ENCODE peak calls at places on chromosomes 2 and 18, in six cellular contexts. Y is left ventricle myocardium inferior, O is omental fat pad, X is fibroblast of mammary gland, T is astrocyte, C is RWPE2. N is an unnamed sample.
A peak's percentile ranks its signal among the peaks of the same experiment; 100 is the strongest.

GRCh38 chr2:156818944-156819343 is 382.8 kb downstream of the GPD2 start:
- DNase-seq in X (peak; percentile 84), T (no peak), Y (no peak), O (no peak), C (no peak), N (no peak)

GRCh38 chr2:50658883-50659282 is 373.0 kb downstream of the NRXN1 start:
- DNase-seq in Y (no peak), C (peak; percentile 32), O (no peak), T (no peak), X (no peak), N (no peak)

GRCh38 chr18:73850782-73851181 is 296.9 kb downstream of the FBXO15 start:
- DNase-seq in O (no peak), C (no peak), Y (no peak), X (no peak), T (no peak), N (no peak)

GRCh38 chr2:105961599-105962146 is 217.0 kb downstream of the NCK2 start:
- DNase-seq in O (no peak), T (no peak), X (no peak), C (no peak), Y (no peak), N (no peak)

GRCh38 chr2:197804758-197805597 is 585 bp downstream of the PLCL1 start:
- DNase-seq in T (no peak), X (no peak), O (peak; percentile 22), Y (peak; percentile 22), C (peak; percentile 45), N (peak; percentile 76)

GRCh38 chr2:237201461-237202287 is 116.0 kb downstream of the COPS8 start:
- DNase-seq in X (peak; percentile 99), O (no peak), Y (no peak), T (peak; percentile 98), C (no peak), N (no peak)

GRCh38 chr2:169139993-169140767 is 70.8 kb downstream of the DHRS9 start:
- DNase-seq in C (no peak), Y (no peak), X (no peak), T (no peak), O (no peak), N (no peak)

GRCh38 chr2:200702646-200703118 is 109.0 kb upstream of the BZW1 start:
- DNase-seq in T (no peak), O (no peak), C (no peak), Y (no peak), X (no peak), N (no peak)

GRCh38 chr18:79393181-79393598 is 2.5 kb upstream of the NFATC1 start:
- DNase-seq in C (peak; percentile 31), O (no peak), Y (no peak), T (no peak), X (no peak), N (no peak)

GRCh38 chr18:58662118-58662517 is 9.1 kb upstream of the MALT1 start:
- DNase-seq in O (no peak), Y (no peak), X (no peak), T (no peak), C (no peak), N (no peak)

GRCh38 chr2:235005603-235006259 is 53.9 kb downstream of the SH3BP4 start:
- DNase-seq in C (no peak), O (no peak), Y (peak; percentile 59), X (no peak), T (no peak), N (no peak)

GRCh38 chr18:31487251-31488015 is 10.5 kb upstream of the DSG2 start:
- DNase-seq in T (peak; percentile 97), C (peak; percentile 84), X (peak; percentile 92), O (no peak), Y (no peak), N (no peak)

GRCh38 chr2:217632036-217632435 is 370.8 kb downstream of the TNS1 start:
- DNase-seq in C (no peak), X (no peak), T (no peak), Y (peak; percentile 53), O (no peak), N (no peak)

DNA sequence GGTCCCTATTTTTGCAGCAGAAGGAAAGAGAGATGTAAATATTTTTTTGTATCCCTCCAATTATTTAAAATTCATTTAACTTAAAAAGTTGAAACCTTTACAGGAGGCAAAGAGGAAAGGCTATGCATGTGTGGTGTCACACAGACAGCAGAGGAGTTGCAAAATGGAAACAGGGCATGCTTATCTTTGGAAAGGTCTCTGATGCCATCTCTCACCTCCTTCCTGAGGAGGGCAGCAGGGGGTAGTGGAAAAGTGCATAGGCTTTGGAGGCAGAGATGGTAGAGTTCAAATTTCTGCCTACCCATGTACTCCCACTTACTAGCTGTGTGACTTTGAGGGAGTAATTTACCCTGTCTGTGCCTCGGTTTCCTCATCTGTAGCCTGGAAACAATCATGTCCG is 99.6 kb upstream of the MCFD2 start:
- DNase-seq in O (no peak), C (no peak), T (no peak), X (no peak), Y (no peak), N (no peak)
- TF ChIP-seq CTCF in O (no peak), C (peak; percentile 21), T (no peak), X (peak; percentile 35), Y (no peak), N (no peak)

DNA sequence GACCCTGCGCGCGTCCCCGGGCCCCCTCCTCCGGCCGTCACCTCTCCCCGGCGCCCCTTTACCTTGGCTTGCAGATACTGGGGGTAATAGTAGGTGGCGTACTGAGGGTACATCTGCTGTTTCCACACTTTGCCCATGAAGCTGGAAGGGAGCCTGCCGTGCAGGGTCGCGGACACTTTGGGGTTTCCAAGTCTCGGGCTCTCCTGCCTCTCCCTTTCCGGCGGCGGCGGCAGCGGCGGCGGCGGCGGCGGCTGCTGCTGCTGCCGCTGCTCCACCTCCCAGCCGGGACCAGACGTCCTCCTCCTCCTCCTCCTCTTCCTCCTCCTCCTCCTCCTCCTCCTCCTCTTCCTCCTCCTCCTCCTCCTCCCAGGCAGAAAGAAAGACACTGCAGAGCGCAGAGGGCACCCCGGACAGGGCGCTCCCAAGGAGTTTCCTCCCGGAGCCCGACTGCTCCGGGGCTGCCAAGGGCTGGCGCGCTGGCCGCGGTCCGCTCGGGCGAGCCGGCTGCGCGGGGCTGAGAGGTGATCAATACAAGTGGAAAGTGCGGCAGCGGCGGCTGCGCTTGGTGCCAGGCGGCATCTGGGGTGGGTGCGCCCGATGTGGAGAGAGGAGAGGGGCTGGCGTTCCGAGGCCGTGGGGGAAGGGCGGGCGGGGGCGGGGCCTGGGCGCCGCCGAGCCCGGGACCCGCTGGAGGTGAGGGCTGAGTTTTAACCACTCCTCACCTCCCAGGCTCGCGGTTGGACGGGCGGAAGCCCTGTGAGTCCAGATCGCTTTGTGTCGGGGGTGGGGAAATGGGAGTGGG is at the start of gene RBMS1:
- DNase-seq in C (peak; percentile 67), Y (peak; percentile 66), T (peak; percentile 46), X (peak; percentile 44), O (peak; percentile 47), N (peak; percentile 80)
- TF ChIP-seq CTCF in C (no peak), Y (no peak), T (no peak), X (no peak), O (no peak), N (no peak)

GRCh38 chr2:6337123-6337830 is 528.4 kb downstream of the CMPK2 start:
- DNase-seq in X (no peak), C (no peak), T (no peak), O (no peak), Y (no peak), N (no peak)

GRCh38 chr2:6343076-6343475 is 522.6 kb downstream of the CMPK2 start:
- DNase-seq in X (no peak), O (no peak), Y (no peak), T (no peak), C (no peak), N (no peak)

GRCh38 chr2:6342273-6342920 is 523.3 kb downstream of the CMPK2 start:
- DNase-seq in O (no peak), C (no peak), X (no peak), T (no peak), Y (no peak), N (no peak)

DNA sequence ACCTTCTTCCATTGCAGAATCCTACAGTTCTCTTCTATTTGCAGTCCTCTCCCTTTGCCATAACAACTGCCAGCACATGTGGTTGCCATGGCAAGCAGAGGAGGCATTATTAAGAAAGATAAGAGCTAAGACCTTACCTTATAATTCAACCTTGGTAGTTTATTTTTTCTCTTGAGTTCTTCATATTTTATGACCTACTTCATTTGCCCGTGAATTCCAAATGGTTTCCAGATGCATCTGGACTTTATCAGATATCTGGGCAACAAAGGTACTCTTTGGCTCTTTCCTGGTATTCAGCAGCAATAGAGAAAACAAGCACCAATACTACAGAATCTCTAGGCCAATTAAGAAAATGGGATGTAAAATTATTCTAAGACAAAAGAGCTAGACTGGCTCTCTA is 524.0 kb downstream of the CMPK2 start:
- DNase-seq in T (no peak), X (no peak), O (no peak), Y (no peak), C (no peak), N (no peak)
- TF ChIP-seq CTCF in T (no peak), X (no peak), O (no peak), Y (no peak), C (no peak), N (no peak)

GRCh38 chr18:35950628-35950982 is 21.9 kb upstream of the RMP24 start:
- DNase-seq in Y (no peak), T (no peak), O (no peak), X (no peak), C (no peak), N (no peak)
- TF ChIP-seq CTCF in Y (peak; percentile 29), T (no peak), O (no peak), X (no peak), C (peak; percentile 65), N (peak; percentile 39)

GRCh38 chr2:95076705-95077520 is 44.7 kb downstream of the MRPS5 start:
- DNase-seq in Y (peak; percentile 62), O (peak; percentile 46), T (peak; percentile 16), C (peak; percentile 82), X (peak; percentile 43), N (peak; percentile 88)
- TF ChIP-seq CTCF in Y (peak; percentile 88), O (no peak), T (peak; percentile 56), C (peak; percentile 88), X (peak; percentile 67), N (peak; percentile 94)

DNA sequence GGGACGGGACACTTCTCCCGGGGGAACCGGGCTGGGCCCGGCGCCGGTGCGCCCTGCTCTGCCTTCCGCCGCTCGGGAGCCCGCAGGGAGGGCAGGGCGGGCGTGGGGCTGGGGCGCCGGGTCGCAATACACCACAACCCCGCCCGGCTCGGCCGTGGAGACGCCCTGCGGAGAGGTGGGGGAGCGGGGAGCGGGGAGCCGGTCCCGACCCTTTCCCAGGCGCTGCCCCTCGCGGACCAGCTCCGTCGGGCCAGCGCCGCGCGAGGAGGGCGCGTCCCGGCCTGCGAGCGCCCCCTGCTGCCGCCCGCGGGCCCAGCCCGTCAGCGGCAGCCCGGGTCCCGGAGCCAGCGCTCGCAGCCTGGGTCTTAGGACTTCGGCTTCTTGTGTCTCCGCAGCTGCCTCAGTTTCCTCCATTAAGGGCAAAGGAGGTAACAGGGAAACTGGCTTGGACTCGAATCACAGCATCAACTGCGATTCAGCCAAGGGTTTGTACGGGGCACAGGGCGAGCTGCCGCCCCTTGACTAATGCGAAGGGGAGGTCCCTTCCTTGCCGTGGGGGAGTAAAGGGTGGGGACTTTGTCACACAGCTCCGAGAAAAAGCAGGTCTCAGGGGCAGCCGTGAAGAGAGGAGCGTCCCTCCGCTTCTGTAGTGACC is 635 bp upstream of the ADRA2B start:
- DNase-seq in Y (peak; percentile 47), C (peak; percentile 24), O (no peak), T (no peak), X (peak; percentile 12), N (peak; percentile 82)
- TF ChIP-seq CTCF in Y (peak; percentile 95), C (peak; percentile 95), O (no peak), T (peak; percentile 50), X (peak; percentile 11), N (peak; percentile 98)

GRCh38 chr2:43207553-43208300 is 18.7 kb downstream of the ZFP36L2 start:
- DNase-seq in C (no peak), X (no peak), O (no peak), T (no peak), Y (no peak), N (no peak)
- TF ChIP-seq CTCF in C (no peak), X (no peak), O (no peak), T (no peak), Y (no peak), N (no peak)

GRCh38 chr2:133173224-133173623 is 395.0 kb downstream of the NCKAP5 start:
- DNase-seq in C (no peak), O (no peak), X (no peak), Y (no peak), T (no peak), N (no peak)
- TF ChIP-seq CTCF in C (no peak), O (no peak), X (no peak), Y (no peak), T (no peak), N (no peak)